ENCODE peak calls at places on chromosome 14, in four cellular contexts. One of them, this sample, is unnamed.
A peak's percentile ranks its signal among the peaks of the same experiment; 100 is the strongest.

GRCh38 chr14:68236525-68236924 is 416.9 kb downstream of the RAD51B start:
- DNase-seq in upper lobe of left lung: no peak
- DNase-seq in cardiac muscle cell: no peak
- DNase-seq in pancreas: no peak
- DNase-seq in this sample: no peak

GRCh38 chr14:22689186-22689585 is 45.0 kb upstream of the OR6J1 start:
- DNase-seq in cardiac muscle cell: no peak
- DNase-seq in pancreas: peak; percentile 25
- DNase-seq in upper lobe of left lung: no peak
- DNase-seq in this sample: no peak

GRCh38 chr14:93912785-93913184 is 14.4 kb upstream of the FAM181A start:
- DNase-seq in cardiac muscle cell: no peak
- DNase-seq in upper lobe of left lung: no peak
- DNase-seq in pancreas: no peak
- DNase-seq in this sample: no peak

GRCh38 chr14:101408077-101408831 is 153.0 kb upstream of the DIO3 start:
- DNase-seq in upper lobe of left lung: peak; percentile 27
- DNase-seq in pancreas: no peak
- DNase-seq in cardiac muscle cell: no peak
- DNase-seq in this sample: no peak

GRCh38 chr14:104726600-104727451 is 2.8 kb downstream of the ADSS1 start:
- DNase-seq in cardiac muscle cell: no peak
- DNase-seq in upper lobe of left lung: peak; percentile 62
- DNase-seq in pancreas: no peak
- DNase-seq in this sample: no peak

GRCh38 chr14:76331328-76332011 is 44.5 kb upstream of the ESRRB start:
- DNase-seq in pancreas: no peak
- DNase-seq in upper lobe of left lung: peak; percentile 27
- DNase-seq in cardiac muscle cell: no peak
- DNase-seq in this sample: no peak

GRCh38 chr14:97156705-97157104 is 359.5 kb downstream of the VRK1 start:
- DNase-seq in cardiac muscle cell: no peak
- DNase-seq in upper lobe of left lung: no peak
- DNase-seq in pancreas: no peak
- DNase-seq in this sample: no peak

GRCh38 chr14:97219356-97220017 is 422.3 kb downstream of the VRK1 start:
- DNase-seq in pancreas: no peak
- DNase-seq in cardiac muscle cell: no peak
- DNase-seq in upper lobe of left lung: peak; percentile 67
- DNase-seq in this sample: no peak

GRCh38 chr14:106044949-106045596 is 518.7 kb downstream of the TMEM121 start:
- DNase-seq in pancreas: peak; percentile 39
- DNase-seq in cardiac muscle cell: no peak
- DNase-seq in upper lobe of left lung: peak; percentile 41
- DNase-seq in this sample: peak; percentile 4

DNA sequence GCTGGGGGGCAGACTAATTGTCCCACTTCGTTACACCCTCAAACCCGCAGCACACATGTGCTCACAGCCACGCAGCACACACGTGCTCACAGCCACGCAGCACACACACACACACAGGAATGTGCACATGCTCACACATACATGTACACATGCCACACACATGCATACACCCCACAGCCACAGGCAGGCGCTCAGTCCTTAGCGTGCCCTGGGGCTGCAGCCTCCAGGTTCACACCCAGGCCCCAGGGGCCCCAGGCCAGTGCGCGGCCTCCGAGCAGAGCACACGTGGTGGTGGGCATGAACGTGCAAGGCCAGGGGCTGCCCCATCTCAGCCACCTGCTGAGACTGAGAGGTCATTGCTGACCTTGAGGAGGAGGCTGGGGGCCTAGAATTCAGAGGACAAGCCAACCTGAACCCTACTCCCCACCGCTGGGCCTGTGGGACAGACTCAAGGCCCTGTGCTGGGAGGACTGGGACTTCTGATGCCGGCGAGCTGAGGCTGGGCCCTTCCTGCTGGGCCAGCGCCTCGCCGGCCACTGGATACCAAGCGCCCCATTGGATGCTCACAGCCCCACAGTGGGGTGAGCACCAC is 15.7 kb downstream of the TRMT61A start:
- DNase-seq in upper lobe of left lung: no peak
- DNase-seq in cardiac muscle cell: no peak
- DNase-seq in pancreas: no peak
- DNase-seq in this sample: no peak
- H3K27ac ChIP-seq in upper lobe of left lung: no peak overlapping the region
- H3K27ac ChIP-seq in cardiac muscle cell: no peak overlapping the region
- H3K27ac ChIP-seq in pancreas: no peak overlapping the region
- H3K27ac ChIP-seq in this sample: no peak overlapping the region

GRCh38 chr14:92254786-92255185 is 68.2 kb upstream of the SLC24A4 start:
- DNase-seq in upper lobe of left lung: peak; percentile 59
- DNase-seq in pancreas: no peak
- DNase-seq in cardiac muscle cell: peak; percentile 18
- DNase-seq in this sample: peak; percentile 56
- H3K4me3 ChIP-seq in upper lobe of left lung: no peak overlapping the region
- H3K4me3 ChIP-seq in pancreas: no peak overlapping the region
- H3K4me3 ChIP-seq in cardiac muscle cell: no peak overlapping the region
- H3K4me3 ChIP-seq in this sample: no peak overlapping the region

GRCh38 chr14:90699016-90699415 is 117.2 kb downstream of the TTC7B start:
- DNase-seq in pancreas: no peak
- DNase-seq in cardiac muscle cell: no peak
- DNase-seq in upper lobe of left lung: no peak
- DNase-seq in this sample: no peak

GRCh38 chr14:90697577-90698206 is 118.5 kb downstream of the TTC7B start:
- DNase-seq in pancreas: peak; percentile 83
- DNase-seq in cardiac muscle cell: peak; percentile 82
- DNase-seq in upper lobe of left lung: no peak
- DNase-seq in this sample: peak; percentile 89

GRCh38 chr14:90697146-90697545 is 119.1 kb downstream of the TTC7B start:
- DNase-seq in cardiac muscle cell: no peak
- DNase-seq in pancreas: no peak
- DNase-seq in upper lobe of left lung: no peak
- DNase-seq in this sample: no peak

GRCh38 chr14:90696728-90697127 is 119.5 kb downstream of the TTC7B start:
- DNase-seq in pancreas: no peak
- DNase-seq in cardiac muscle cell: no peak
- DNase-seq in upper lobe of left lung: no peak
- DNase-seq in this sample: no peak

DNA sequence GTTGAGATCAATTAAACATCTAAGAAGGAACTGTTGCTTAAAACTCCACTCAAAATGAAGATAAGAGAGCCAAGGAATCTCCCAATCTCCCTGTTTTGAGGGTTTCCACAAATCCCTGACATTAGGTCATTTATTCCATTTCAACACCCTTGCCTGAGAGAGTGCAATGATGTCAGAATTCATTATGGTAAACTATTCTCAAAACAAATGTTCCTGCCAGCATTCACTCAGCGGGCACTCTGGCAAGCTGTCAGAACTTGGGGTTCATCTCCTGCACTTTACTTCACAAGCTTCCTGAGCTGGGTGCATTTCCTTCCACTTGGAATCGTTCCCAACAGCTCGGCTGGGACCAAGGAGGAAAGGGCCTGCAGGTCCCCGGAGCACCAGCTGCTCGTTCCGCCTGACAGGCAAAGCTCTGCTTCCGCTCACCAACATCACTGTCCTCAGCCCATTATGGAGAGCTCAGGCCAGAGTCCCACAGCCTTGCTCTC is 117.8 kb downstream of the TTC7B start:
- DNase-seq in upper lobe of left lung: no peak
- DNase-seq in cardiac muscle cell: no peak
- DNase-seq in pancreas: peak; percentile 23
- DNase-seq in this sample: peak; percentile 78
- H3K27ac ChIP-seq in upper lobe of left lung: no peak overlapping the region
- H3K27ac ChIP-seq in cardiac muscle cell: no peak overlapping the region
- H3K27ac ChIP-seq in pancreas: no peak overlapping the region
- H3K27ac ChIP-seq in this sample: peak overlapping the region; percentile 71

DNA sequence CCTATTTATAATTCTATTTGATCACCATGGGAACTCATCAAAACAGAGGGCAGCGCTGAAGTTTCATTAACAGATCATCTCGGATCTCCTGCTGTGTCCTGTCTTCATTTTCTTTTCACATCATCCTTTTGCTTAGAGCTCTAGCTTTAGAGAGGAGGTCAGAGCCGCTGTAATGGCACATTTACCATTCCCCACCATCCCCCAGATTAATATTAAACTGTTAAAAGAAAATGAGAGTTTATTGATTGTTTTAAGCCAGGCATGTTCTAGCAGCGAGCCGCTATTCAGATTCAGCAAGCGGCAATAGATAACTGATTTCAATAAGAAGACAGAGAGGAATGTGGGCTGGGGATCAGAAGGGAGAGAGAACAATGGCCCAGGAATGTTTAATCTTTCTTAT is 308.8 kb downstream of the EGLN3 start:
- DNase-seq in cardiac muscle cell: no peak
- DNase-seq in upper lobe of left lung: no peak
- DNase-seq in pancreas: no peak
- DNase-seq in this sample: no peak
- H3K4me3 ChIP-seq in cardiac muscle cell: no peak overlapping the region
- H3K4me3 ChIP-seq in upper lobe of left lung: no peak overlapping the region
- H3K4me3 ChIP-seq in pancreas: no peak overlapping the region
- H3K4me3 ChIP-seq in this sample: no peak overlapping the region